ENCODE peak calls at places on chromosome 13, in five cellular contexts. H is CD4-positive, CD25-positive, alpha-beta regulatory T cell; Y is fibroblast of the conjunctiva; S is activated CD8-positive, alpha-beta memory T cell treated with anti-CD3 and anti-CD28 coated beads, Interleukin-2, amount 50 U/mL, for 4 hours; I is thoracic aorta. M is an unnamed sample.

GRCh38 chr13:113224486-113224885 is 15.1 kb downstream of the CUL4A start:
- DNase-seq in H (no peak), Y (no peak), S (no peak), I (no peak), M (peak)

GRCh38 chr13:32978278-32978677 is 37.9 kb upstream of the KL start:
- DNase-seq in H (no peak), Y (no peak), S (no peak), I (no peak), M (no peak)

GRCh38 chr13:98994896-98995295 is 17.0 kb upstream of the DOCK9 start:
- DNase-seq in H (peak), Y (no peak), S (no peak), I (no peak), M (no peak)

GRCh38 chr13:29503041-29503837 is 92.2 kb downstream of the SLC7A1 start:
- DNase-seq in H (peak), Y (no peak), S (no peak), I (no peak), M (no peak)

GRCh38 chr13:100954430-100955361 is 280.1 kb upstream of the TMTC4 start:
- DNase-seq in H (no peak), Y (no peak), S (no peak), I (no peak), M (no peak)

GRCh38 chr13:40194204-40194806 is 472.1 kb downstream of the FOXO1 start:
- DNase-seq in H (no peak), Y (no peak), S (no peak), I (no peak), M (no peak)

GRCh38 chr13:48637601-48638000 is 16.1 kb upstream of the CYSLTR2 start:
- DNase-seq in H (no peak), Y (no peak), S (no peak), I (no peak), M (no peak)

GRCh38 chr13:105804561-105805190 is 730.8 kb downstream of the EFNB2 start:
- DNase-seq in H (no peak), Y (peak), S (no peak), I (no peak), M (no peak)

GRCh38 chr13:41848435-41849255 is 112.3 kb downstream of the VWA8 start:
- DNase-seq in H (no peak), Y (peak), S (no peak), I (no peak), M (no peak)

GRCh38 chr13:37418490-37418889 is 180.1 kb downstream of the POSTN start:
- DNase-seq in H (no peak), Y (peak), S (no peak), I (no peak), M (no peak)

GRCh38 chr13:98503175-98504028 is 73.5 kb downstream of the STK24 start:
- DNase-seq in H (no peak), Y (no peak), S (no peak), I (no peak), M (no peak)

GRCh38 chr13:97125051-97125809 is 96.9 kb upstream of the MBNL2 start:
- DNase-seq in H (no peak), Y (peak), S (no peak), I (no peak), M (no peak)

GRCh38 chr13:65746522-65746921 is 1483.6 kb downstream of the PCDH9 start:
- DNase-seq in H (no peak), Y (no peak), S (no peak), I (no peak), M (no peak)

GRCh38 chr13:100240109-100240779 is 151.4 kb downstream of the PCCA start:
- DNase-seq in H (no peak), Y (no peak), S (no peak), I (no peak), M (no peak)

GRCh38 chr13:73464758-73465628 is 406.2 kb downstream of the KLF5 start:
- DNase-seq in H (no peak), Y (no peak), S (no peak), I (no peak), M (no peak)

GRCh38 chr13:20016649-20017364 is 58.3 kb downstream of the ZMYM2 start:
- DNase-seq in H (no peak), Y (no peak), S (no peak), I (no peak), M (no peak)

GRCh38 chr13:42762251-42762650 is 19.1 kb upstream of the FAM216B start:
- DNase-seq in H (no peak), Y (no peak), S (no peak), I (no peak), M (no peak)

GRCh38 chr13:51557875-51558604 is 26.2 kb upstream of the WDFY2 start:
- DNase-seq in H (no peak), Y (peak), S (no peak), I (no peak), M (no peak)

GRCh38 chr13:112903071-112903577 is 65.9 kb upstream of the MCF2L start:
- DNase-seq in H (no peak), Y (no peak), S (no peak), I (no peak), M (no peak)

GRCh38 chr13:72313546-72313945 is 413.9 kb downstream of the MZT1 start:
- DNase-seq in H (no peak), Y (no peak), S (no peak), I (no peak), M (no peak)

GRCh38 chr13:51292000-51292550 is 47.4 kb upstream of the SERPINE3 start:
- DNase-seq in H (no peak), Y (no peak), S (no peak), I (no peak), M (no peak)

GRCh38 chr13:89061821-89062220 is 1390.7 kb downstream of the SLITRK5 start:
- DNase-seq in H (no peak), Y (no peak), S (no peak), I (no peak), M (no peak)

GRCh38 chr13:112870062-112870352 is 99.0 kb upstream of the MCF2L start:
- DNase-seq in H (no peak), Y (no peak), S (no peak), I (no peak), M (no peak)

GRCh38 chr13:113479179-113479578 is 11.3 kb downstream of the DCUN1D2 start:
- DNase-seq in H (no peak), Y (no peak), S (no peak), I (no peak), M (no peak)

GRCh38 chr13:99990045-99990977 is 8.7 kb downstream of the ZIC2 start:
- DNase-seq in H (no peak), Y (no peak), S (peak), I (no peak), M (no peak)

GRCh38 chr13:85864963-85865530 is 65.8 kb upstream of the SLITRK6 start:
- DNase-seq in H (no peak), Y (no peak), S (no peak), I (no peak), M (no peak)

GRCh38 chr13:98787986-98788385 is 35.5 kb upstream of the SLC15A1 start:
- DNase-seq in H (no peak), Y (no peak), S (no peak), I (no peak), M (no peak)

GRCh38 chr13:22061371-22061805 is 390.5 kb downstream of the FGF9 start:
- DNase-seq in H (peak), Y (no peak), S (peak), I (no peak), M (no peak)

GRCh38 chr13:44243198-44243852 is 130.3 kb upstream of the SERP2 start:
- DNase-seq in H (peak), Y (no peak), S (peak), I (no peak), M (no peak)

GRCh38 chr13:110520431-110521295 is 40.9 kb downstream of the RAB20 start:
- DNase-seq in H (no peak), Y (peak), S (no peak), I (peak), M (peak)

GRCh38 chr13:51879133-51879532 is 17.4 kb downstream of the CCDC70 start:
- DNase-seq in H (peak), Y (no peak), S (no peak), I (no peak), M (no peak)

GRCh38 chr13:106109391-106109791 is 426.1 kb downstream of the EFNB2 start:
- DNase-seq in H (no peak), Y (no peak), S (no peak), I (no peak), M (no peak)

GRCh38 chr13:42110410-42111155 is 62.1 kb downstream of the DGKH start:
- DNase-seq in H (peak), Y (peak), S (no peak), I (no peak), M (no peak)

GRCh38 chr13:34469212-34469983 is 472.7 kb upstream of the NBEA start:
- DNase-seq in H (no peak), Y (no peak), S (no peak), I (no peak), M (no peak)

GRCh38 chr13:113291997-113292862 is 4.8 kb upstream of the LAMP1 start:
- DNase-seq in H (peak), Y (no peak), S (peak), I (no peak), M (no peak)

GRCh38 chr13:110636701-110637201 is 21.4 kb downstream of the NAXD start:
- DNase-seq in H (no peak), Y (no peak), S (no peak), I (no peak), M (no peak)

GRCh38 chr13:111115051-111115840 is at the start of gene ARHGEF7:
- DNase-seq in H (no peak), Y (no peak), S (no peak), I (no peak), M (no peak)

GRCh38 chr13:110426745-110427144 is 119.7 kb downstream of the COL4A2 start:
- DNase-seq in H (no peak), Y (no peak), S (no peak), I (no peak), M (no peak)

GRCh38 chr13:111939285-111940278 is 127.4 kb upstream of the SOX1 start:
- DNase-seq in H (no peak), Y (no peak), S (no peak), I (no peak), M (no peak)

GRCh38 chr13:105342421-105342820 is 1193.0 kb downstream of the EFNB2 start:
- DNase-seq in H (no peak), Y (no peak), S (no peak), I (no peak), M (no peak)